ENCODE peak calls at places on chromosomes 13 and 19, in eight cellular contexts. F is WTC11, X is astrocyte of the spinal cord, E is ascending aorta, R is AG04450, Q is fibroblast of pulmonary artery, A is A673, P is AG09309. D is an unnamed sample.

GRCh38 chr19:38975214-38975860 is at the start of gene FBXO17:
- DNase-seq in F (peak; percentile 58), X (peak; percentile 54), E (peak; percentile 75), R (no peak), Q (peak; percentile 67), A (peak; percentile 83), P (no peak), D (peak; percentile 71)

GRCh38 chr13:92463134-92463533 is 763.5 kb upstream of the GPC6 start:
- DNase-seq in F (no peak), X (no peak), E (no peak), R (no peak), Q (no peak), A (no peak), P (no peak), D (no peak)

GRCh38 chr19:35986664-35987570 is 8.1 kb upstream of the SDHAF1 start:
- DNase-seq in F (peak; percentile 61), X (no peak), E (no peak), R (no peak), Q (no peak), A (peak; percentile 58), P (no peak), D (no peak)

GRCh38 chr19:15404780-15405211 is 14.0 kb downstream of the AKAP8L start:
- DNase-seq in F (no peak), X (no peak), E (no peak), R (no peak), Q (no peak), A (no peak), P (no peak), D (no peak)

GRCh38 chr13:86906458-86906857 is 764.7 kb upstream of the SLITRK5 start:
- DNase-seq in F (no peak), X (peak; percentile 53), E (no peak), R (no peak), Q (no peak), A (no peak), P (no peak), D (no peak)

GRCh38 chr13:106847049-106847448 is 279.1 kb upstream of the ARGLU1 start:
- DNase-seq in F (no peak), X (no peak), E (no peak), R (no peak), Q (no peak), A (no peak), P (no peak), D (no peak)

GRCh38 chr19:10010247-10010691 is at the start of gene COL5A3:
- DNase-seq in F (peak; percentile 49), X (no peak), E (no peak), R (no peak), Q (peak; percentile 60), A (peak; percentile 41), P (no peak), D (peak; percentile 61)

GRCh38 chr13:111402441-111402840 is 82.0 kb downstream of the TEX29 start:
- DNase-seq in F (no peak), X (no peak), E (no peak), R (no peak), Q (no peak), A (no peak), P (no peak), D (no peak)

GRCh38 chr19:15371119-15371518 is 8.5 kb downstream of the AKAP8 start:
- DNase-seq in F (no peak), X (no peak), E (no peak), R (no peak), Q (no peak), A (no peak), P (no peak), D (no peak)

GRCh38 chr13:29081036-29081435 is 260.9 kb downstream of the MTUS2 start:
- DNase-seq in F (no peak), X (no peak), E (no peak), R (no peak), Q (no peak), A (peak; percentile 8), P (no peak), D (no peak)

GRCh38 chr13:92827503-92827902 is 399.1 kb upstream of the GPC6 start:
- DNase-seq in F (no peak), X (no peak), E (no peak), R (no peak), Q (no peak), A (no peak), P (no peak), D (no peak)

GRCh38 chr13:20127563-20128458 is 33.0 kb downstream of the GJA3 start:
- DNase-seq in F (peak; percentile 64), X (peak; percentile 51), E (peak; percentile 83), R (no peak), Q (peak; percentile 44), A (peak; percentile 48), P (no peak), D (peak; percentile 30)

GRCh38 chr19:58346961-58347929 is 6.0 kb downstream of the A1BG start:
- DNase-seq in F (peak; percentile 67), X (peak; percentile 73), E (peak; percentile 71), R (no peak), Q (peak; percentile 57), A (peak; percentile 84), P (no peak), D (peak; percentile 54)

GRCh38 chr13:107211073-107211472 is 643.1 kb upstream of the ARGLU1 start:
- DNase-seq in F (peak; percentile 79), X (peak; percentile 92), E (peak; percentile 78), R (peak; percentile 88), Q (peak; percentile 91), A (peak; percentile 94), P (peak; percentile 65), D (peak; percentile 81)

GRCh38 chr19:42695811-42696503 is 44.3 kb downstream of the PSG3 start:
- DNase-seq in F (no peak), X (no peak), E (no peak), R (no peak), Q (no peak), A (no peak), P (no peak), D (no peak)

GRCh38 chr19:42697884-42698283 is 42.4 kb downstream of the PSG3 start:
- DNase-seq in F (no peak), X (no peak), E (no peak), R (no peak), Q (no peak), A (no peak), P (no peak), D (no peak)

DNA sequence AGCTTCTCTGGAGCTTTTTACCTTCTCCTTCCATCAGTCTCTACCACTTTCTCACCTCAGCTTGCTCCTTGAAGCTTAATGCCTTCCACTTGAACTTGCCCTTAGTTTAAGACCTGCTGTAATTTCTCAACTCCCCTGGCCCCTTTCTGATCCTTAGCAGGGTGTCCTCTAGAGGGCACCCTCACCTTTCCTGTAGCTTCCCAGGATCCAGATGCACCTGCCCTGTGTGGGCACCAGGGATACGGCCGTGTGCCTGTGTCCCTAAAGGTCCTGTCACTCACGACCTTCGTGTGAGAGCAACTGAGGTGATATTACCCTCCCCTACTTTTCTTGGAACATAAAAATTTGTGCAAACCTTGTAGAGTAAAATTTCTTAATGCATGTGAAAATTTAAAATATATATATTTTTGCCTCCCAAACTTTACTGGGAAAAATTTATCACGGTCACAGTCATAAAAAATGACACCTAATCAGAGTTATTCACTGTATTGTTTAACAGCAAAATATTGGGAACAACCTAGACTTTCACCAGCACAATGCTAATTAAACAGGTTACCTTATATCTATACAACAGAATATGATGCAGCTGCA is 46.4 kb downstream of the PSG3 start:
- DNase-seq in F (peak; percentile 63), X (peak; percentile 36), E (no peak), R (peak; percentile 2), Q (peak; percentile 51), A (peak; percentile 43), P (no peak), D (peak; percentile 53)
- TF ChIP-seq CTCF in F (peak; percentile 52), X (peak; percentile 73), E (no peak), R (peak; percentile 82), Q (peak; percentile 74), A (peak; percentile 62), P (peak; percentile 85), D (peak; percentile 84)

DNA sequence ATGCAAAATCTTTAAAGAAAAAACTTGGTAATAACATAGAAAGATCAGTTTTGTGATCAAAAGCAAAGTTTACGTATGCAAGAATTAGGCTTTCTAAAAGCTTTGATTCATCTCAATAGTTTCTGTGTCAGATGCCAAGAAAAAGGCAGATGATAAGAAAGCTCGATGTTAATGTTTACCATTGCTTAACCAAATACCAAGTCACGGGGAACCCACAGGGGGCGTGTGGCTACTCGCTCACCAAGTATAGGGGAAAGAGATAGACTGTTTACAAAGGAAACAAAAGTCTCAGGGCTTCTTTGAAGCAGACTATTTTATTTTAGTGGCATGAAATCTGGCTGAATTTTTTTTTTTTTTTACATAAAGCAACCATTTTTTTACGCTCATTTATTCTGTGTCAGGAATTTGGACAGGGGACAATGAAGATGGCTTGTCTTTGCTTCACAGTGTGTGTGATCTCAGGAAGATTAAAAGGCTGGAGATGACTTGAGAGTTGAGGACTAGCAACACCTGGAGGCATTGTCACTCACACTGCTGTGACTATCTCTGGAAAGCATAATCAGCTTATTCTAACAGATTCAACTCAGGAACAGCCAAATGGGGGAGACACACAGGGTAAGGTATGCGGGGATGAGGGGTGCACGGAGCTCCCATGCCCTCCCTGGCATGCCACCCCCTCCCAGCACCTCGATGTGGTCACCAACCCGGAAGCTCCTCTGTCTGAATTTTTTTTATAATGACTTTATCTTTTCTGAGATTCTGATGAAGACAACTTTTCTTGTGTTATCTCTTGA is 24.9 kb downstream of the RCBTB1 start:
- DNase-seq in F (peak; percentile 27), X (peak; percentile 47), E (no peak), R (peak; percentile 43), Q (peak; percentile 31), A (peak; percentile 14), P (no peak), D (peak; percentile 26)
- TF ChIP-seq CTCF in F (no peak), X (peak; percentile 39), E (peak; percentile 30), R (peak; percentile 65), Q (peak; percentile 24), A (peak; percentile 25), P (peak; percentile 11), D (no peak)

GRCh38 chr19:48303367-48303766 is 22.0 kb upstream of the EMP3 start:
- DNase-seq in F (no peak), X (no peak), E (no peak), R (no peak), Q (no peak), A (no peak), P (no peak), D (no peak)

GRCh38 chr19:48311384-48311783 is 14.0 kb upstream of the EMP3 start:
- DNase-seq in F (no peak), X (no peak), E (no peak), R (no peak), Q (no peak), A (no peak), P (no peak), D (no peak)

GRCh38 chr19:48303866-48304265 is 21.5 kb upstream of the EMP3 start:
- DNase-seq in F (no peak), X (no peak), E (no peak), R (no peak), Q (no peak), A (no peak), P (no peak), D (no peak)

GRCh38 chr19:48310227-48310626 is 15.1 kb upstream of the EMP3 start:
- DNase-seq in F (no peak), X (no peak), E (no peak), R (no peak), Q (no peak), A (no peak), P (no peak), D (no peak)

GRCh38 chr19:48308695-48309586 is 16.4 kb upstream of the EMP3 start:
- DNase-seq in F (peak; percentile 51), X (no peak), E (no peak), R (no peak), Q (peak; percentile 47), A (no peak), P (no peak), D (no peak)
- TF ChIP-seq CTCF in F (no peak), X (peak; percentile 46), E (no peak), R (peak; percentile 46), Q (peak; percentile 44), A (peak; percentile 19), P (peak; percentile 24), D (peak; percentile 38)

GRCh38 chr19:1081301-1082164 is 13.6 kb downstream of the POLR2E start:
- DNase-seq in F (peak; percentile 46), X (no peak), E (no peak), R (no peak), Q (no peak), A (no peak), P (no peak), D (no peak)
- TF ChIP-seq CTCF in F (no peak), X (no peak), E (no peak), R (no peak), Q (no peak), A (no peak), P (no peak), D (no peak)